ENCODE peak calls at places on chromosomes 5 and 9, in six cellular contexts. One of them, this sample, is unnamed.

GRCh38 chr9:126240835-126241234 is 85.8 kb upstream of the MVB12B start:
- DNase-seq in chondrocyte: no peak
- DNase-seq in WTC11: no peak
- DNase-seq in AG10803: no peak
- DNase-seq in GM13977: no peak
- DNase-seq in kidney: no peak
- DNase-seq in this sample: no peak

GRCh38 chr9:84823426-84824271 is 154.1 kb downstream of the NTRK2 start:
- DNase-seq in chondrocyte: no peak
- DNase-seq in WTC11: no peak
- DNase-seq in AG10803: no peak
- DNase-seq in GM13977: no peak
- DNase-seq in kidney: no peak
- DNase-seq in this sample: no peak

GRCh38 chr5:138241688-138242547 is 28.8 kb upstream of the CDC23 start:
- DNase-seq in chondrocyte: no peak
- DNase-seq in WTC11: peak
- DNase-seq in AG10803: peak
- DNase-seq in GM13977: no peak
- DNase-seq in kidney: peak
- DNase-seq in this sample: peak

GRCh38 chr5:95595289-95595931 is 24.5 kb upstream of the GPR150 start:
- DNase-seq in chondrocyte: no peak
- DNase-seq in WTC11: no peak
- DNase-seq in AG10803: no peak
- DNase-seq in GM13977: no peak
- DNase-seq in kidney: no peak
- DNase-seq in this sample: no peak

GRCh38 chr9:133727876-133728441 is 10.2 kb downstream of the SARDH start:
- DNase-seq in chondrocyte: peak
- DNase-seq in WTC11: no peak
- DNase-seq in AG10803: no peak
- DNase-seq in GM13977: no peak
- DNase-seq in kidney: peak
- DNase-seq in this sample: no peak

GRCh38 chr9:91282292-91282691 is 79.4 kb downstream of the AUH start:
- DNase-seq in chondrocyte: no peak
- DNase-seq in WTC11: no peak
- DNase-seq in AG10803: peak
- DNase-seq in GM13977: no peak
- DNase-seq in kidney: no peak
- DNase-seq in this sample: no peak

GRCh38 chr5:91219141-91219802 is 163.8 kb downstream of the ARRDC3 start:
- DNase-seq in chondrocyte: no peak
- DNase-seq in WTC11: no peak
- DNase-seq in AG10803: peak
- DNase-seq in GM13977: no peak
- DNase-seq in kidney: no peak
- DNase-seq in this sample: no peak

GRCh38 chr9:124779368-124780059 is 2.6 kb downstream of the OLFML2A start:
- DNase-seq in chondrocyte: peak
- DNase-seq in WTC11: peak
- DNase-seq in AG10803: peak
- DNase-seq in GM13977: no peak
- DNase-seq in kidney: peak
- DNase-seq in this sample: no peak

GRCh38 chr5:109350537-109351270 is 59.1 kb downstream of the PJA2 start:
- DNase-seq in chondrocyte: no peak
- DNase-seq in WTC11: no peak
- DNase-seq in AG10803: peak
- DNase-seq in GM13977: no peak
- DNase-seq in kidney: no peak
- DNase-seq in this sample: no peak

GRCh38 chr5:160118349-160119141 is 705 bp downstream of the PWWP2A start:
- DNase-seq in chondrocyte: peak
- DNase-seq in WTC11: peak
- DNase-seq in AG10803: no peak
- DNase-seq in GM13977: peak
- DNase-seq in kidney: no peak
- DNase-seq in this sample: no peak

GRCh38 chr9:123871781-123872180 is 58.1 kb downstream of the DENND1A start:
- DNase-seq in chondrocyte: no peak
- DNase-seq in WTC11: no peak
- DNase-seq in AG10803: peak
- DNase-seq in GM13977: no peak
- DNase-seq in kidney: no peak
- DNase-seq in this sample: no peak

GRCh38 chr5:178551059-178551458 is 39.1 kb downstream of the COL23A1 start:
- DNase-seq in chondrocyte: no peak
- DNase-seq in WTC11: no peak
- DNase-seq in AG10803: peak
- DNase-seq in GM13977: no peak
- DNase-seq in kidney: no peak
- DNase-seq in this sample: no peak

GRCh38 chr5:118989816-118990215 is 1.5 kb upstream of the DTWD2 start:
- DNase-seq in chondrocyte: no peak
- DNase-seq in WTC11: no peak
- DNase-seq in AG10803: no peak
- DNase-seq in GM13977: no peak
- DNase-seq in kidney: no peak
- DNase-seq in this sample: no peak

GRCh38 chr9:19409406-19410194 is 791 bp downstream of the ACER2 start:
- DNase-seq in chondrocyte: no peak
- DNase-seq in WTC11: peak
- DNase-seq in AG10803: no peak
- DNase-seq in GM13977: peak
- DNase-seq in kidney: peak
- DNase-seq in this sample: peak

GRCh38 chr9:82601272-82601835 is 461.6 kb downstream of the RASEF start:
- DNase-seq in chondrocyte: no peak
- DNase-seq in WTC11: no peak
- DNase-seq in AG10803: peak
- DNase-seq in GM13977: no peak
- DNase-seq in kidney: no peak
- DNase-seq in this sample: no peak

GRCh38 chr5:145854651-145855258 is 18.1 kb downstream of the GRXCR2 start:
- DNase-seq in chondrocyte: no peak
- DNase-seq in WTC11: no peak
- DNase-seq in AG10803: peak
- DNase-seq in GM13977: no peak
- DNase-seq in kidney: no peak
- DNase-seq in this sample: no peak

GRCh38 chr9:72884521-72884920 is 68.3 kb downstream of the ALDH1A1 start:
- DNase-seq in chondrocyte: no peak
- DNase-seq in WTC11: no peak
- DNase-seq in AG10803: no peak
- DNase-seq in GM13977: no peak
- DNase-seq in kidney: no peak
- DNase-seq in this sample: no peak

GRCh38 chr9:113737414-113738271 is 138.5 kb upstream of the ZNF618 start:
- DNase-seq in chondrocyte: no peak
- DNase-seq in WTC11: peak
- DNase-seq in AG10803: peak
- DNase-seq in GM13977: peak
- DNase-seq in kidney: no peak
- DNase-seq in this sample: peak

GRCh38 chr5:56456002-56456401 is 222.9 kb upstream of the ANKRD55 start:
- DNase-seq in chondrocyte: no peak
- DNase-seq in WTC11: no peak
- DNase-seq in AG10803: peak
- DNase-seq in GM13977: no peak
- DNase-seq in kidney: no peak
- DNase-seq in this sample: no peak

GRCh38 chr9:122302541-122302940 is 37.9 kb downstream of the MRRF start:
- DNase-seq in chondrocyte: no peak
- DNase-seq in WTC11: no peak
- DNase-seq in AG10803: no peak
- DNase-seq in GM13977: no peak
- DNase-seq in kidney: no peak
- DNase-seq in this sample: no peak

GRCh38 chr9:113946496-113947115 is 70.5 kb downstream of the ZNF618 start:
- DNase-seq in chondrocyte: no peak
- DNase-seq in WTC11: no peak
- DNase-seq in AG10803: no peak
- DNase-seq in GM13977: no peak
- DNase-seq in kidney: no peak
- DNase-seq in this sample: no peak

GRCh38 chr5:176519810-176520720 is 17.1 kb downstream of the RNF44 start:
- DNase-seq in chondrocyte: no peak
- DNase-seq in WTC11: no peak
- DNase-seq in AG10803: no peak
- DNase-seq in GM13977: no peak
- DNase-seq in kidney: peak
- DNase-seq in this sample: no peak

GRCh38 chr5:65462139-65462705 is 19.5 kb downstream of the ADAMTS6 start:
- DNase-seq in chondrocyte: no peak
- DNase-seq in WTC11: no peak
- DNase-seq in AG10803: no peak
- DNase-seq in GM13977: no peak
- DNase-seq in kidney: no peak
- DNase-seq in this sample: no peak

DNA sequence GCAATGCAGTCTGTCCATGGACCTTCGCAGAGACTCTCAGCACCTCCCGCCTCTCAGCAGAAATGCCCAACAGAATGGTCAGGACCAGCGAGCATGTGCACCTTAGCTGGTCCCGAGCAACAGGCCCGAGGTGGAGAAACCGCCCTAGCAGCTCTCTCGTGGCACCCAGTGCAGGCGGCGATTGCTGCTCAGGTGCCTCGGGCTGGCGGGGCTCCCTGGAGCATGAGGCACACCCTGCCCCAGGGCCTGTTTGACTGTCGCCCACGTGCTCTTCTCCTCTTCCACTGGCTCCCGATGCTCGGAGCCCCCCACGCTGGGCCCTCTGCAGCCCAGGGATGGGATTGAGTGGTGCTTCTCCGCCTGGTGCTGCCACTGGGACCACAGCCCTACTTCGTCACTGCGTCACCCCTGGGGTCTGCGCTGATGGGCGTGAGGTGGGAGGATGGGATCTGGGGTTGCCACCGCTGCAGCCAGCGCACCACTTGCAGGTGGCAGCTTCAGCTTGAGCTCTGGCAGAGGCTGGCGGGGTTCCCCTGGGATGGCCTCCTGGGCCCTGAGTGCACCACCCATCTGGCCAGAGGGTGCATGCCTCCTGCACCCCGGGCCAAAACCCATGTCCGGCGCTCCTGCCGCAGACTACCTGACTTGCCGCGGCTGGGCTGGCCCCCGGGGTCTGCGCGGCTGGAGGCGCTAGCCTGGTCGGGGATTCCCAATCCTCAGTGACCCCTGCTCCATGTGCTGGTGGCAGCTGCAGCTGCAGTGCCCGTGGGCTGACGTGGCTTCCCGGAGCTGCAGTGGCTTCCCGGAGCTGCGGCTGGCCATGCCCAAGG is 244.2 kb downstream of the FOXD4L6 start:
- DNase-seq in chondrocyte: peak
- DNase-seq in WTC11: no peak
- DNase-seq in AG10803: no peak
- DNase-seq in GM13977: peak
- DNase-seq in kidney: peak
- DNase-seq in this sample: no peak
- TF ChIP-seq CTCF in chondrocyte: no peak
- TF ChIP-seq CTCF in WTC11: no peak
- TF ChIP-seq CTCF in AG10803: no peak
- TF ChIP-seq CTCF in GM13977: no peak
- TF ChIP-seq CTCF in kidney: no peak
- TF ChIP-seq CTCF in this sample: no peak

GRCh38 chr9:131812116-131812790 is 72.4 kb upstream of the RAPGEF1 start:
- DNase-seq in chondrocyte: peak
- DNase-seq in WTC11: no peak
- DNase-seq in AG10803: no peak
- DNase-seq in GM13977: no peak
- DNase-seq in kidney: no peak
- DNase-seq in this sample: no peak

GRCh38 chr9:131813116-131813515 is 73.2 kb upstream of the RAPGEF1 start:
- DNase-seq in chondrocyte: no peak
- DNase-seq in WTC11: no peak
- DNase-seq in AG10803: no peak
- DNase-seq in GM13977: no peak
- DNase-seq in kidney: no peak
- DNase-seq in this sample: no peak

GRCh38 chr9:131809941-131810344 is 70.1 kb upstream of the RAPGEF1 start:
- DNase-seq in chondrocyte: no peak
- DNase-seq in WTC11: no peak
- DNase-seq in AG10803: peak
- DNase-seq in GM13977: no peak
- DNase-seq in kidney: no peak
- DNase-seq in this sample: no peak

GRCh38 chr9:131811405-131811804 is 71.5 kb upstream of the RAPGEF1 start:
- DNase-seq in chondrocyte: no peak
- DNase-seq in WTC11: no peak
- DNase-seq in AG10803: no peak
- DNase-seq in GM13977: no peak
- DNase-seq in kidney: no peak
- DNase-seq in this sample: no peak

GRCh38 chr9:131810351-131811170 is 70.7 kb upstream of the RAPGEF1 start:
- DNase-seq in chondrocyte: no peak
- DNase-seq in WTC11: no peak
- DNase-seq in AG10803: no peak
- DNase-seq in GM13977: no peak
- DNase-seq in kidney: no peak
- DNase-seq in this sample: no peak
- TF ChIP-seq CTCF in chondrocyte: no peak
- TF ChIP-seq CTCF in WTC11: no peak
- TF ChIP-seq CTCF in AG10803: no peak
- TF ChIP-seq CTCF in GM13977: no peak
- TF ChIP-seq CTCF in kidney: no peak
- TF ChIP-seq CTCF in this sample: no peak

DNA sequence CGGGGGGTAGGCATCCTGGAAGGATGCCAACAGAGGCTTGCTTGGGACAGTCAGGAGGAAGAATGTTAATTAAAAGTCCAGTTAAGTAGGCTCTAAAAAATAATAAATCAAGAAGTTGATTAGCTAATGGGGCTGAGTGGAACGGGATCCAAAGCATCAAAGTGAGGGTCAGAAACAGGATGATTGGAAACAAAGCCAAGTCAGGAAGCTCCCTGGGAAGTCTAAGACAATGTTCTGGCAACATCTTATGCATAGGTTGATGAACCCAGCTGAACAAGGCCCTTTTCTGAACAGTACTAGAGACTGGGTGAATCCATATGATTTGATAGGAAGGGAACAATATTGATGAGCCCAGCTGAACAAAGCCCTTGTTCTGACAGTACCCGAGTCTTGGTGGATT is 50.2 kb upstream of the STARD4 start:
- DNase-seq in chondrocyte: no peak
- DNase-seq in WTC11: no peak
- DNase-seq in AG10803: no peak
- DNase-seq in GM13977: no peak
- DNase-seq in kidney: no peak
- DNase-seq in this sample: no peak
- TF ChIP-seq CTCF in chondrocyte: no peak
- TF ChIP-seq CTCF in WTC11: no peak
- TF ChIP-seq CTCF in AG10803: no peak
- TF ChIP-seq CTCF in GM13977: no peak
- TF ChIP-seq CTCF in kidney: no peak
- TF ChIP-seq CTCF in this sample: no peak

DNA sequence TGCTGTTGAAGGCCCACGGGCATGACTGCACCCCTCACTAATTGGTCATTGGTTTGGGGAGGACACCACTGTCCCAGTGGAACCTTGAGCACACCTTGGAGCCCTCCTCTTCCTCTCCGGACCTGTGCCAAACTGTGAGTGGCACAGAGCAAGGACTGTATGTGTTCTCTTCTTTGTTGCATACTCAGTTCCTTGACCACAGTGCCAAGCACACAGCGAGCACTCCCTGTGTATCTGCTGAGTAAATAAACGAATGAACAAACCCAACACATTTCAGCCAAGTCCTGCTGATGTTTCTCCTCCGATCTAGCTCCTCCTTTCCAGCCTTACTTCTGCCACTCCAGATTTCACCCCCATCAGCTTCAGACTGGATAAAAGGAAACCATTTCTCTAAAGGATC is 2.7 kb upstream of the TRIM52 start:
- DNase-seq in chondrocyte: no peak
- DNase-seq in WTC11: no peak
- DNase-seq in AG10803: no peak
- DNase-seq in GM13977: no peak
- DNase-seq in kidney: no peak
- DNase-seq in this sample: no peak
- TF ChIP-seq CTCF in chondrocyte: no peak
- TF ChIP-seq CTCF in WTC11: no peak
- TF ChIP-seq CTCF in AG10803: no peak
- TF ChIP-seq CTCF in GM13977: no peak
- TF ChIP-seq CTCF in kidney: no peak
- TF ChIP-seq CTCF in this sample: no peak